ENCODE peak calls at places on chromosome 4, in seven cellular contexts. One of them, this sample, is unnamed.

GRCh38 chr4:151912626-151913025 is 151.8 kb upstream of the GATB start:
- DNase-seq in anterior cingulate cortex: no peak
- DNase-seq in cardiac septum: no peak
- DNase-seq in AG20443: no peak
- DNase-seq in activated T-cell treated with anti-CD3 and anti-CD28 coated beads for 1 hour: no peak
- DNase-seq in IMR-90: no peak
- DNase-seq in A549: no peak
- DNase-seq in this sample: no peak

GRCh38 chr4:113467581-113467980 is 294.0 kb downstream of the CAMK2D start:
- DNase-seq in IMR-90: peak; percentile 68
- DNase-seq in A549: peak; percentile 12
- DNase-seq in anterior cingulate cortex: no peak
- DNase-seq in cardiac septum: no peak
- DNase-seq in AG20443: peak; percentile 55
- DNase-seq in activated T-cell treated with anti-CD3 and anti-CD28 coated beads for 1 hour: no peak
- DNase-seq in this sample: no peak

GRCh38 chr4:176817222-176817621 is 24.5 kb upstream of the VEGFC start:
- DNase-seq in anterior cingulate cortex: no peak
- DNase-seq in AG20443: no peak
- DNase-seq in cardiac septum: no peak
- DNase-seq in activated T-cell treated with anti-CD3 and anti-CD28 coated beads for 1 hour: no peak
- DNase-seq in A549: no peak
- DNase-seq in IMR-90: no peak
- DNase-seq in this sample: no peak

GRCh38 chr4:36709986-36710385 is 428.6 kb downstream of the DTHD1 start:
- DNase-seq in anterior cingulate cortex: no peak
- DNase-seq in AG20443: no peak
- DNase-seq in cardiac septum: no peak
- DNase-seq in activated T-cell treated with anti-CD3 and anti-CD28 coated beads for 1 hour: no peak
- DNase-seq in A549: no peak
- DNase-seq in IMR-90: no peak
- DNase-seq in this sample: no peak

GRCh38 chr4:109147135-109147534 is 155.3 kb downstream of the COL25A1 start:
- DNase-seq in activated T-cell treated with anti-CD3 and anti-CD28 coated beads for 1 hour: no peak
- DNase-seq in anterior cingulate cortex: no peak
- DNase-seq in cardiac septum: no peak
- DNase-seq in AG20443: no peak
- DNase-seq in A549: no peak
- DNase-seq in IMR-90: no peak
- DNase-seq in this sample: no peak

GRCh38 chr4:185384877-185385465 is 10.8 kb downstream of the LRP2BP start:
- DNase-seq in activated T-cell treated with anti-CD3 and anti-CD28 coated beads for 1 hour: no peak
- DNase-seq in cardiac septum: no peak
- DNase-seq in A549: no peak
- DNase-seq in IMR-90: no peak
- DNase-seq in AG20443: peak; percentile 14
- DNase-seq in anterior cingulate cortex: no peak
- DNase-seq in this sample: no peak

GRCh38 chr4:10879411-10880110 is 195.0 kb upstream of the CLNK start:
- DNase-seq in AG20443: no peak
- DNase-seq in cardiac septum: no peak
- DNase-seq in activated T-cell treated with anti-CD3 and anti-CD28 coated beads for 1 hour: no peak
- DNase-seq in anterior cingulate cortex: no peak
- DNase-seq in A549: no peak
- DNase-seq in IMR-90: peak; percentile 16
- DNase-seq in this sample: no peak

GRCh38 chr4:52098618-52099017 is 47.5 kb downstream of the SPATA18 start:
- DNase-seq in A549: no peak
- DNase-seq in AG20443: no peak
- DNase-seq in IMR-90: no peak
- DNase-seq in anterior cingulate cortex: no peak
- DNase-seq in activated T-cell treated with anti-CD3 and anti-CD28 coated beads for 1 hour: no peak
- DNase-seq in cardiac septum: no peak
- DNase-seq in this sample: no peak

GRCh38 chr4:25320374-25321172 is 8.0 kb downstream of the ZCCHC4 start:
- DNase-seq in IMR-90: peak; percentile 92
- DNase-seq in cardiac septum: no peak
- DNase-seq in A549: peak; percentile 12
- DNase-seq in anterior cingulate cortex: no peak
- DNase-seq in AG20443: peak; percentile 69
- DNase-seq in activated T-cell treated with anti-CD3 and anti-CD28 coated beads for 1 hour: no peak
- DNase-seq in this sample: no peak

GRCh38 chr4:38278255-38278654 is 318.1 kb downstream of the PTTG2 start:
- DNase-seq in IMR-90: no peak
- DNase-seq in anterior cingulate cortex: no peak
- DNase-seq in A549: no peak
- DNase-seq in AG20443: no peak
- DNase-seq in cardiac septum: no peak
- DNase-seq in activated T-cell treated with anti-CD3 and anti-CD28 coated beads for 1 hour: no peak
- DNase-seq in this sample: no peak

GRCh38 chr4:152700151-152700550 is 20.4 kb upstream of the TMEM154 start:
- DNase-seq in activated T-cell treated with anti-CD3 and anti-CD28 coated beads for 1 hour: no peak
- DNase-seq in IMR-90: no peak
- DNase-seq in cardiac septum: no peak
- DNase-seq in A549: no peak
- DNase-seq in anterior cingulate cortex: no peak
- DNase-seq in AG20443: no peak
- DNase-seq in this sample: no peak

GRCh38 chr4:3442959-3443749 is 1.4 kb downstream of the HGFAC start:
- DNase-seq in A549: peak; percentile 58
- DNase-seq in IMR-90: no peak
- DNase-seq in AG20443: peak; percentile 89
- DNase-seq in activated T-cell treated with anti-CD3 and anti-CD28 coated beads for 1 hour: peak; percentile 52
- DNase-seq in cardiac septum: no peak
- DNase-seq in anterior cingulate cortex: peak; percentile 12
- DNase-seq in this sample: no peak

GRCh38 chr4:88341227-88342192 is 37.1 kb upstream of the HERC6 start:
- DNase-seq in IMR-90: peak; percentile 95
- DNase-seq in activated T-cell treated with anti-CD3 and anti-CD28 coated beads for 1 hour: no peak
- DNase-seq in A549: peak; percentile 41
- DNase-seq in anterior cingulate cortex: no peak
- DNase-seq in AG20443: peak; percentile 84
- DNase-seq in cardiac septum: no peak
- DNase-seq in this sample: no peak

GRCh38 chr4:55396305-55397023 is 707 bp downstream of the TMEM165 start:
- DNase-seq in anterior cingulate cortex: peak; percentile 36
- DNase-seq in IMR-90: peak; percentile 38
- DNase-seq in activated T-cell treated with anti-CD3 and anti-CD28 coated beads for 1 hour: peak; percentile 9
- DNase-seq in A549: peak; percentile 25
- DNase-seq in AG20443: peak; percentile 59
- DNase-seq in cardiac septum: peak; percentile 79
- DNase-seq in this sample: no peak

GRCh38 chr4:85610450-85610849 is 135.5 kb downstream of the ARHGAP24 start:
- DNase-seq in activated T-cell treated with anti-CD3 and anti-CD28 coated beads for 1 hour: no peak
- DNase-seq in anterior cingulate cortex: no peak
- DNase-seq in AG20443: no peak
- DNase-seq in A549: no peak
- DNase-seq in IMR-90: no peak
- DNase-seq in cardiac septum: no peak
- DNase-seq in this sample: no peak

GRCh38 chr4:85147481-85148076 is 181.1 kb upstream of the WDFY3 start:
- DNase-seq in activated T-cell treated with anti-CD3 and anti-CD28 coated beads for 1 hour: no peak
- DNase-seq in cardiac septum: no peak
- DNase-seq in anterior cingulate cortex: no peak
- DNase-seq in IMR-90: peak; percentile 54
- DNase-seq in A549: peak; percentile 13
- DNase-seq in AG20443: peak; percentile 60
- DNase-seq in this sample: no peak

GRCh38 chr4:123244233-123244632 is 152.4 kb upstream of the SPRY1 start:
- DNase-seq in A549: no peak
- DNase-seq in IMR-90: peak; percentile 65
- DNase-seq in anterior cingulate cortex: no peak
- DNase-seq in activated T-cell treated with anti-CD3 and anti-CD28 coated beads for 1 hour: no peak
- DNase-seq in cardiac septum: peak; percentile 81
- DNase-seq in AG20443: no peak
- DNase-seq in this sample: no peak

GRCh38 chr4:35689866-35690265 is 554.4 kb downstream of the ARAP2 start:
- DNase-seq in activated T-cell treated with anti-CD3 and anti-CD28 coated beads for 1 hour: no peak
- DNase-seq in A549: no peak
- DNase-seq in cardiac septum: no peak
- DNase-seq in AG20443: no peak
- DNase-seq in anterior cingulate cortex: no peak
- DNase-seq in IMR-90: no peak
- DNase-seq in this sample: no peak

GRCh38 chr4:108834787-108835384 is 72.0 kb upstream of the ETNPPL start:
- DNase-seq in A549: no peak
- DNase-seq in IMR-90: peak; percentile 74
- DNase-seq in anterior cingulate cortex: no peak
- DNase-seq in activated T-cell treated with anti-CD3 and anti-CD28 coated beads for 1 hour: no peak
- DNase-seq in cardiac septum: no peak
- DNase-seq in AG20443: peak; percentile 42
- DNase-seq in this sample: no peak

GRCh38 chr4:8580321-8581093 is at the start of gene GPR78:
- DNase-seq in IMR-90: peak; percentile 49
- DNase-seq in cardiac septum: peak; percentile 74
- DNase-seq in anterior cingulate cortex: no peak
- DNase-seq in activated T-cell treated with anti-CD3 and anti-CD28 coated beads for 1 hour: peak; percentile 24
- DNase-seq in AG20443: peak; percentile 86
- DNase-seq in A549: no peak
- DNase-seq in this sample: peak; percentile 67

GRCh38 chr4:48594185-48594584 is 104.1 kb downstream of the ZAR1 start:
- DNase-seq in activated T-cell treated with anti-CD3 and anti-CD28 coated beads for 1 hour: no peak
- DNase-seq in A549: no peak
- DNase-seq in cardiac septum: no peak
- DNase-seq in anterior cingulate cortex: no peak
- DNase-seq in AG20443: no peak
- DNase-seq in IMR-90: no peak
- DNase-seq in this sample: no peak

GRCh38 chr4:144757969-144758368 is 112.0 kb downstream of the HHIP start:
- DNase-seq in IMR-90: peak; percentile 16
- DNase-seq in cardiac septum: no peak
- DNase-seq in AG20443: no peak
- DNase-seq in activated T-cell treated with anti-CD3 and anti-CD28 coated beads for 1 hour: no peak
- DNase-seq in A549: no peak
- DNase-seq in anterior cingulate cortex: no peak
- DNase-seq in this sample: no peak

GRCh38 chr4:129362685-129363274 is 266.8 kb downstream of the C4orf33 start:
- DNase-seq in IMR-90: peak; percentile 60
- DNase-seq in A549: peak; percentile 31
- DNase-seq in cardiac septum: no peak
- DNase-seq in anterior cingulate cortex: no peak
- DNase-seq in AG20443: peak; percentile 75
- DNase-seq in activated T-cell treated with anti-CD3 and anti-CD28 coated beads for 1 hour: peak; percentile 25
- DNase-seq in this sample: no peak

GRCh38 chr4:183289688-183290087 is 30.4 kb downstream of the CLDN22 start:
- DNase-seq in activated T-cell treated with anti-CD3 and anti-CD28 coated beads for 1 hour: no peak
- DNase-seq in IMR-90: no peak
- DNase-seq in anterior cingulate cortex: no peak
- DNase-seq in cardiac septum: no peak
- DNase-seq in A549: peak; percentile 16
- DNase-seq in AG20443: peak; percentile 48
- DNase-seq in this sample: no peak

GRCh38 chr4:140047781-140048180 is 106.2 kb downstream of the MAML3 start:
- DNase-seq in A549: no peak
- DNase-seq in cardiac septum: no peak
- DNase-seq in AG20443: no peak
- DNase-seq in IMR-90: no peak
- DNase-seq in anterior cingulate cortex: no peak
- DNase-seq in activated T-cell treated with anti-CD3 and anti-CD28 coated beads for 1 hour: no peak
- DNase-seq in this sample: no peak

GRCh38 chr4:8176547-8177399 is 18.2 kb upstream of the ABLIM2 start:
- DNase-seq in IMR-90: peak; percentile 52
- DNase-seq in AG20443: peak; percentile 83
- DNase-seq in anterior cingulate cortex: no peak
- DNase-seq in cardiac septum: no peak
- DNase-seq in A549: peak; percentile 73
- DNase-seq in activated T-cell treated with anti-CD3 and anti-CD28 coated beads for 1 hour: no peak
- DNase-seq in this sample: no peak

GRCh38 chr4:74123065-74123728 is 24.2 kb upstream of the CXCL2 start:
- DNase-seq in cardiac septum: no peak
- DNase-seq in A549: no peak
- DNase-seq in activated T-cell treated with anti-CD3 and anti-CD28 coated beads for 1 hour: no peak
- DNase-seq in anterior cingulate cortex: no peak
- DNase-seq in IMR-90: peak; percentile 15
- DNase-seq in AG20443: peak; percentile 52
- DNase-seq in this sample: no peak

GRCh38 chr4:188971125-188971524 is 831.9 kb downstream of the TRIML1 start:
- DNase-seq in cardiac septum: no peak
- DNase-seq in IMR-90: peak; percentile 28
- DNase-seq in A549: no peak
- DNase-seq in activated T-cell treated with anti-CD3 and anti-CD28 coated beads for 1 hour: no peak
- DNase-seq in AG20443: no peak
- DNase-seq in anterior cingulate cortex: no peak
- DNase-seq in this sample: no peak

GRCh38 chr4:3310301-3311094 is 17.7 kb downstream of the RGS12 start:
- DNase-seq in anterior cingulate cortex: no peak
- DNase-seq in activated T-cell treated with anti-CD3 and anti-CD28 coated beads for 1 hour: no peak
- DNase-seq in cardiac septum: peak; percentile 74
- DNase-seq in IMR-90: no peak
- DNase-seq in AG20443: no peak
- DNase-seq in A549: no peak
- DNase-seq in this sample: no peak

GRCh38 chr4:67751260-67751659 is 2.9 kb downstream of the GNRHR start:
- DNase-seq in cardiac septum: no peak
- DNase-seq in A549: no peak
- DNase-seq in activated T-cell treated with anti-CD3 and anti-CD28 coated beads for 1 hour: no peak
- DNase-seq in AG20443: no peak
- DNase-seq in anterior cingulate cortex: no peak
- DNase-seq in IMR-90: peak; percentile 51
- DNase-seq in this sample: no peak

GRCh38 chr4:153495480-153496206 is 29.5 kb downstream of the TMEM131L start:
- DNase-seq in anterior cingulate cortex: no peak
- DNase-seq in cardiac septum: no peak
- DNase-seq in activated T-cell treated with anti-CD3 and anti-CD28 coated beads for 1 hour: no peak
- DNase-seq in IMR-90: no peak
- DNase-seq in AG20443: no peak
- DNase-seq in A549: no peak
- DNase-seq in this sample: no peak

GRCh38 chr4:142440093-142440492 is 406.0 kb downstream of the INPP4B start:
- DNase-seq in A549: no peak
- DNase-seq in cardiac septum: no peak
- DNase-seq in activated T-cell treated with anti-CD3 and anti-CD28 coated beads for 1 hour: no peak
- DNase-seq in anterior cingulate cortex: no peak
- DNase-seq in IMR-90: peak; percentile 29
- DNase-seq in AG20443: no peak
- DNase-seq in this sample: no peak

This sample was measured in RWPE2.